ENCODE peak calls at places on chromosomes 6 and 20, in six cellular contexts. One of them, this sample, is unnamed.

GRCh38 chr20:58981564-58982364 is 708 bp downstream of the NELFCD start:
- DNase-seq in GM23338: peak; percentile 51
- DNase-seq in WTC11: no peak
- DNase-seq in ascending aorta: peak; percentile 58
- DNase-seq in foreskin fibroblast: no peak
- DNase-seq in OCI-LY7: peak; percentile 40
- DNase-seq in this sample: no peak

GRCh38 chr20:5608448-5609161 is 141.6 kb upstream of the SHLD1 start:
- DNase-seq in ascending aorta: no peak
- DNase-seq in OCI-LY7: no peak
- DNase-seq in GM23338: no peak
- DNase-seq in WTC11: no peak
- DNase-seq in foreskin fibroblast: peak; percentile 12
- DNase-seq in this sample: no peak

GRCh38 chr6:106973841-106974336 is 640 bp downstream of the CD24 start:
- DNase-seq in OCI-LY7: peak; percentile 67
- DNase-seq in GM23338: peak; percentile 32
- DNase-seq in ascending aorta: no peak
- DNase-seq in foreskin fibroblast: no peak
- DNase-seq in WTC11: peak; percentile 33
- DNase-seq in this sample: no peak

GRCh38 chr20:52859156-52859887 is 112.8 kb upstream of the TSHZ2 start:
- DNase-seq in ascending aorta: no peak
- DNase-seq in WTC11: peak; percentile 17
- DNase-seq in GM23338: peak; percentile 40
- DNase-seq in foreskin fibroblast: no peak
- DNase-seq in OCI-LY7: no peak
- DNase-seq in this sample: no peak

GRCh38 chr6:136403166-136403980 is 113.7 kb upstream of the BCLAF1 start:
- DNase-seq in foreskin fibroblast: peak; percentile 90
- DNase-seq in ascending aorta: no peak
- DNase-seq in GM23338: no peak
- DNase-seq in OCI-LY7: no peak
- DNase-seq in WTC11: no peak
- DNase-seq in this sample: peak; percentile 51

GRCh38 chr6:53398541-53399344 is 50.0 kb upstream of the ELOVL5 start:
- DNase-seq in WTC11: no peak
- DNase-seq in GM23338: no peak
- DNase-seq in OCI-LY7: no peak
- DNase-seq in ascending aorta: no peak
- DNase-seq in foreskin fibroblast: no peak
- DNase-seq in this sample: no peak

GRCh38 chr6:63504777-63505384 is 67.4 kb upstream of the LOC128125822 start:
- DNase-seq in ascending aorta: no peak
- DNase-seq in WTC11: no peak
- DNase-seq in OCI-LY7: no peak
- DNase-seq in foreskin fibroblast: no peak
- DNase-seq in GM23338: no peak
- DNase-seq in this sample: no peak

GRCh38 chr6:28167068-28167467 is 25.4 kb downstream of the ZKSCAN8 start:
- DNase-seq in WTC11: no peak
- DNase-seq in OCI-LY7: no peak
- DNase-seq in foreskin fibroblast: peak; percentile 54
- DNase-seq in ascending aorta: no peak
- DNase-seq in GM23338: no peak
- DNase-seq in this sample: peak; percentile 6

This sample was measured in hepatic stellate cell.